ENCODE peak calls at places on chromosomes 6 and 20, in ten cellular contexts. L is gastrocnemius medialis; W is caudate nucleus; F is right atrium auricular region; A is IMR-90; V is ovary; K is colonic mucosa; E is heart right ventricle; Z is lung; Y is CD4-positive, alpha-beta T cell. J is an unnamed sample.

GRCh38 chr6:1170793-1171192 is 141.1 kb upstream of the FOXQ1 start:
- DNase-seq in L (no peak), W (no peak), F (no peak), A (no peak), V (no peak), K (no peak), E (no peak), Z (no peak), Y (no peak), J (no peak)

GRCh38 chr6:75963569-75963968 is 108.9 kb downstream of the IMPG1 start:
- DNase-seq in L (no peak), W (no peak), F (no peak), A (no peak), V (no peak), K (no peak), E (no peak), Z (no peak), Y (no peak), J (no peak)

GRCh38 chr6:83270971-83271714 is 78.0 kb downstream of the RWDD2A start:
- DNase-seq in L (no peak), W (no peak), F (no peak), A (peak; percentile 97), V (no peak), K (no peak), E (no peak), Z (no peak), Y (no peak), J (peak; percentile 9)

GRCh38 chr6:71197770-71198169 is 90.8 kb upstream of the OGFRL1 start:
- DNase-seq in L (no peak), W (no peak), F (no peak), A (peak; percentile 81), V (no peak), K (no peak), E (no peak), Z (no peak), Y (no peak), J (no peak)

GRCh38 chr20:32251470-32251869 is 26.0 kb upstream of the KIF3B start:
- DNase-seq in L (no peak), W (no peak), F (no peak), A (no peak), V (no peak), K (no peak), E (no peak), Z (no peak), Y (no peak), J (no peak)

GRCh38 chr20:1888796-1889463 is 6.3 kb upstream of the SIRPA start:
- DNase-seq in L (no peak), W (no peak), F (no peak), A (peak; percentile 41), V (peak; percentile 39), K (no peak), E (no peak), Z (no peak), Y (no peak), J (no peak)

GRCh38 chr6:98769546-98769945 is 64.8 kb upstream of the POU3F2 start:
- DNase-seq in L (no peak), W (no peak), F (no peak), A (peak; percentile 4), V (no peak), K (peak; percentile 19), E (no peak), Z (no peak), Y (no peak), J (peak; percentile 8)

GRCh38 chr6:127206531-127207065 is 60.1 kb upstream of the RNF146 start:
- DNase-seq in L (no peak), W (no peak), F (no peak), A (peak; percentile 12), V (no peak), K (no peak), E (no peak), Z (no peak), Y (no peak), J (no peak)

DNA sequence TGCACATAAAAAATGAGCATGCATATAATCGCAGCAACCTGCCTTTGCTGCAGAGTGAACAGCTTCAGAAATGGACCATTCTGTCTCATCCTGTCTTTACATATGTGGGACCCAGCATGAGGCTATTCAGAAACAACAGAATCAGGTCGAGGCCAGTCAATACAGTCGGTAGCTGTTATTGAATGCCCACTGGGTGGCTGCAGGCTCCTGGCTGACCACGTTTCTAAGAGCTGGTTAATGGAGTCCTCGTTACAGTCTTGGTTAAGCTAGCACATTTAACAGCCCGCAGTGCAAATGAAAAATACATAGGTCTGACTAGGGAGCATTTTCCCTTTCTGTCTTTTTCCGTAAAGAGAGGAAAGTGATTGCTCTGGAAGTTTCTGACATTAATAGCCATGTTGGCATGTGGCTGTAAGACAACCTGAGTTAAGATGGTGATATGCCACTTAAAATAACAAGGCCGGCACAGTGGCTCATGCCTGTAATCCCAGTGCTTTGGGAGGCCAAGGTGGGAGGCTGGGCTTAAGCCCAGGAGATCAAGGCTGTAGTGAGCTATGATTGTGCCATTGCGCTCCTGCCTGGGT is 75.0 kb downstream of the SHLD1 start:
- DNase-seq in L (no peak), W (no peak), F (no peak), A (no peak), V (no peak), K (no peak), E (no peak), Z (no peak), Y (no peak), J (no peak)
- H3K27ac ChIP-seq in L (no peak overlapping the region), W (no peak overlapping the region), F (no peak overlapping the region), A (no peak overlapping the region), V (no peak overlapping the region), K (no peak overlapping the region), E (peak overlapping the region; percentile 15), Z (no peak overlapping the region), Y (no peak overlapping the region), J (no peak overlapping the region)

GRCh38 chr20:45021626-45022025 is 55.3 kb downstream of the STK4 start:
- DNase-seq in L (no peak), W (no peak), F (no peak), A (no peak), V (no peak), K (no peak), E (no peak), Z (no peak), Y (no peak), J (no peak)

GRCh38 chr20:45017859-45018258 is 51.5 kb downstream of the STK4 start:
- DNase-seq in L (no peak), W (no peak), F (no peak), A (no peak), V (no peak), K (no peak), E (no peak), Z (no peak), Y (no peak), J (no peak)

GRCh38 chr20:45019764-45020126 is 53.4 kb downstream of the STK4 start:
- DNase-seq in L (no peak), W (no peak), F (no peak), A (peak; percentile 10), V (no peak), K (no peak), E (no peak), Z (no peak), Y (no peak), J (no peak)

GRCh38 chr20:45019027-45019763 is 52.9 kb downstream of the STK4 start:
- DNase-seq in L (no peak), W (no peak), F (no peak), A (no peak), V (no peak), K (no peak), E (no peak), Z (no peak), Y (no peak), J (no peak)

GRCh38 chr20:45020236-45020886 is 54.0 kb downstream of the STK4 start:
- DNase-seq in L (no peak), W (no peak), F (no peak), A (peak; percentile 33), V (no peak), K (no peak), E (no peak), Z (no peak), Y (no peak), J (no peak)
- H3K27ac ChIP-seq in L (no peak overlapping the region), W (no peak overlapping the region), F (peak overlapping the region; percentile 26), A (no peak overlapping the region), V (no peak overlapping the region), K (no peak overlapping the region), E (no peak overlapping the region), Z (no peak overlapping the region), Y (no peak overlapping the region), J (no peak overlapping the region)

GRCh38 chr6:46128476-46128875 is 1.3 kb upstream of the ENPP4 start:
- DNase-seq in L (no peak), W (no peak), F (no peak), A (no peak), V (no peak), K (no peak), E (no peak), Z (no peak), Y (no peak), J (peak; percentile 19)

GRCh38 chr6:46129301-46129633 is 522 bp upstream of the ENPP4 start:
- DNase-seq in L (no peak), W (no peak), F (no peak), A (no peak), V (no peak), K (no peak), E (no peak), Z (no peak), Y (no peak), J (no peak)

GRCh38 chr6:46134216-46134615 is 4.4 kb downstream of the ENPP4 start:
- DNase-seq in L (no peak), W (no peak), F (no peak), A (no peak), V (no peak), K (no peak), E (no peak), Z (no peak), Y (no peak), J (no peak)

GRCh38 chr6:46130665-46131064 is 876 bp downstream of the ENPP4 start:
- DNase-seq in L (no peak), W (no peak), F (no peak), A (no peak), V (no peak), K (no peak), E (no peak), Z (no peak), Y (no peak), J (peak; percentile 39)

DNA sequence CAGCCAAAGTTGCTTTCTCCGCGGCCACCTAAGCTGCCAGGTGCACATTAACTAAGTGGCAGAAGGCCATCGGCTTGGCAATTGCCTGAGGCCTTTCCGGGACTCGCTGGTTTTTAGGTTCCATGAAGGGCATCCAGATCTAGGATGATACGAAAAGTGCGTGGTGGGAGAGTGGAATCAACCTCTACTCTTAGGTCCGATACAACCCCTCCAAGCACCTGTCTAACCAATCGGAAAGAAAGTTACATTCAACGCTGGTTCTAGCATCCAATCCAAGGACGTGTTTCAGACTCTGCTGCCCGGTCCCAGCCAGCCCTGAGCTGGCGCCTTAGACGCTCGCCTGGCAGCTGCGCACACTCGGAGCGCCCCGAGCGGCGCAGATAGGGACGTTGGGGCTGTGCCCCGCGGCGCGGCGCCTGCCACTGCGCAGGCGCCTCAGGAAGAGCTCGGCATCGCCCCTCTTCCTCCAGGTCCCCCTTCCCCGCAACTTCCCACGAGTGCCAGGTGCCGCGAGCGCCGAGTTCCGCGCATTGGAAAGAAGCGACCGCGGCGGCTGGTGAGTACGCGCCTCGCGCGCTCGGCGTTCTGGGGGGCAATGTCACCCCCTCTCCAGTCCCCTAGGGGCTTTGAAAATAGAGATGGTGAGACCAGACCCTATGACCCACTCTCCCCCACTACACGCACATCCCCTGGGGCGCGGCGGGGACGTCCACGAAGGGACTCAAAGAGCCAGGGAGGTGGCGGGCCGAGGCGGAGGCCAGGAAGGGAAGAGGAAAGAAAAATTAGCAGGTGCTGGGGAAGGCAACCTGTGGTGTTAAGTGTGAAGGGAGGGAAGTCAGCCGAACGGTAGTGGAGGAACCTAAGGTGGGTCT is at the start of gene ENPP4:
- DNase-seq in L (peak; percentile 92), W (peak; percentile 93), F (peak; percentile 89), A (peak; percentile 23), V (peak; percentile 78), K (peak; percentile 89), E (peak; percentile 84), Z (peak; percentile 88), Y (peak; percentile 82), J (peak; percentile 97)
- H3K27ac ChIP-seq in L (peak within 1 kb of the TSS; percentile 92), W (peak within 1 kb of the TSS; percentile 72), F (peak within 1 kb of the TSS; percentile 93), A (no peak within 1 kb of the TSS), V (peak within 1 kb of the TSS; percentile 19), K (peak within 1 kb of the TSS; percentile 77), E (peak within 1 kb of the TSS; percentile 67), Z (peak within 1 kb of the TSS; percentile 94), Y (peak within 1 kb of the TSS; percentile 49), J (peak within 1 kb of the TSS; percentile 83)

DNA sequence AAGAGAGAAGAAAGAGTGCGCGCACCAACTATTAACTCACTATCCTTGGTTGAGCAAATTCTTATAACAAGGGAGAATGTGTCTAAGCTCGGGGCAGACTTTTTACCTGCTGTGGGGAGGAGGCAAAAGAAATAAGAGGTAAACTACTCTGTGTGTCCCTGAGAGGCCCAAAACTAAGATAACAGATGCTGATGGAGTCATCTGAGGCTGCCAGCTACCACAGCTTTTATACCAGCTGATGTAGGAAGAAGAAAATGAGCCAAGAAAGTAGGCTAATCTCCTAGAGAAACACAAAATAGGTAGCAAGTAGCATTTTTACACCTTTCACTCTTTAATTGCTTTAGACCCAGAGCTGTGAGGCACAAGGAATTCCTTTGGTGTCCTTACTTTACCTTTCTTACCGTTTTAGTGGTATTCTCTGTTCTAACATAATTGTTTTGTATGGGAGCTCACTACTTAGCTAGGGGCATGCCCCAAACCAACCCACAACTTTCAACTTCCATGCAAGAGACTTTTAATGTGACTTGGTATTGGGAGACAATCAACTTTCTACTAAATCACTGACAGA is 27.8 kb upstream of the PIM1 start:
- DNase-seq in L (no peak), W (no peak), F (no peak), A (peak; percentile 32), V (no peak), K (no peak), E (no peak), Z (no peak), Y (no peak), J (no peak)
- H3K27ac ChIP-seq in L (peak overlapping the region; percentile 7), W (no peak overlapping the region), F (no peak overlapping the region), A (peak overlapping the region; percentile 91), V (no peak overlapping the region), K (peak overlapping the region; percentile 29), E (no peak overlapping the region), Z (no peak overlapping the region), Y (no peak overlapping the region), J (no peak overlapping the region)